ENCODE peak calls at places on chromosome 16, in four cellular contexts. F is HT-29, X is NCI-H510A treated with DMSO at 0.1 percent for 48 hours, R is NCI-H1930. W is an unnamed sample.

GRCh38 chr16:4309833-4310266 is 6.0 kb upstream of the GLIS2 start:
- DNase-seq in F (peak), X (peak), R (peak), W (no peak)

GRCh38 chr16:68642436-68643064 is 2.6 kb upstream of the CDH3 start:
- DNase-seq in F (no peak), X (peak), R (no peak), W (peak)

GRCh38 chr16:90020838-90021382 is 1.7 kb upstream of the DBNDD1 start:
- DNase-seq in F (no peak), X (no peak), R (no peak), W (no peak)

GRCh38 chr16:51759329-51759728 is 608.3 kb upstream of the SALL1 start:
- DNase-seq in F (no peak), X (no peak), R (no peak), W (no peak)

GRCh38 chr16:28838558-28838918 is 7.6 kb downstream of the TUFM start:
- DNase-seq in F (no peak), X (no peak), R (no peak), W (no peak)

GRCh38 chr16:14300631-14301149 is 229.6 kb downstream of the MRTFB start:
- DNase-seq in F (peak), X (peak), R (peak), W (peak)

GRCh38 chr16:85369741-85370528 is 243.2 kb upstream of the GSE1 start:
- DNase-seq in F (peak), X (no peak), R (peak), W (no peak)

GRCh38 chr16:77548766-77549165 is 113.9 kb upstream of the ADAMTS18 start:
- DNase-seq in F (no peak), X (no peak), R (no peak), W (no peak)

GRCh38 chr16:53094013-53094630 is 39.3 kb downstream of the CHD9 start:
- DNase-seq in F (peak), X (peak), R (no peak), W (no peak)

GRCh38 chr16:2252806-2253148 is 1.4 kb upstream of the ECI1 start:
- DNase-seq in F (peak), X (no peak), R (no peak), W (no peak)